ENCODE peak calls at places on chromosomes 13 and 19, in eight cellular contexts. F is ascending aorta, T is H1, N is mesendoderm, U is transverse colon, B is right lobe of liver, L is heart left ventricle, Q is thoracic aorta. J is an unnamed sample. For H3K4me1, the result is how much of the 10 kb centered on the place peaks cover.

GRCh38 chr19:31233288-31233687 is 115.9 kb downstream of the TSHZ3 start:
- DNase-seq in B (no peak), F (no peak), L (no peak), N (no peak), U (no peak), T (no peak), Q (no peak), J (no peak)

GRCh38 chr19:39874404-39874803 is 28.2 kb upstream of the FBL start:
- DNase-seq in Q (no peak), U (no peak), N (no peak), L (no peak), T (no peak), B (no peak), F (no peak), J (no peak)

GRCh38 chr19:44592451-44592890 is 20.9 kb upstream of the IGSF23 start:
- DNase-seq in B (no peak), F (no peak), T (no peak), N (peak), Q (no peak), U (no peak), L (peak), J (no peak)

GRCh38 chr13:114212096-114212495 is 22.6 kb upstream of the CDC16 start:
- DNase-seq in L (no peak), N (peak), T (no peak), B (no peak), U (no peak), Q (no peak), F (no peak), J (no peak)

GRCh38 chr13:22243519-22244197 is 572.8 kb downstream of the FGF9 start:
- DNase-seq in L (no peak), Q (no peak), U (no peak), T (no peak), F (no peak), B (no peak), N (peak), J (no peak)

GRCh38 chr19:38417544-38418506 is 8.2 kb downstream of the RASGRP4 start:
- DNase-seq in Q (no peak), T (no peak), L (peak), N (peak), B (peak), F (peak), U (peak), J (peak)

GRCh38 chr13:42762251-42762650 is 19.1 kb upstream of the FAM216B start:
- DNase-seq in F (no peak), U (no peak), Q (no peak), L (no peak), B (no peak), T (no peak), N (peak), J (no peak)

GRCh38 chr19:50173144-50173543 is 10.1 kb upstream of the IZUMO2 start:
- DNase-seq in U (peak), L (no peak), F (no peak), N (peak), Q (no peak), T (no peak), B (no peak), J (no peak)

GRCh38 chr13:111216166-111216960 is 101.3 kb downstream of the ARHGEF7 start:
- DNase-seq in F (peak), N (peak), T (no peak), U (peak), Q (no peak), B (no peak), L (peak), J (peak)

GRCh38 chr13:70812481-70812880 is 704.2 kb upstream of the KLHL1 start:
- DNase-seq in F (no peak), U (no peak), N (no peak), Q (no peak), T (no peak), B (no peak), L (no peak), J (no peak)

GRCh38 chr19:13781547-13781946 is 7.3 kb downstream of the C19orf53 start:
- DNase-seq in N (peak), F (peak), U (peak), Q (peak), T (no peak), B (no peak), L (peak), J (peak)

GRCh38 chr13:48533207-48533499 is 273 bp upstream of the RCBTB2 start:
- DNase-seq in U (no peak), T (no peak), N (no peak), B (no peak), F (no peak), L (no peak), Q (no peak), J (no peak)

GRCh38 chr19:50313812-50314536 is 15.2 kb downstream of the KCNC3 start:
- DNase-seq in Q (no peak), B (no peak), T (no peak), U (no peak), F (no peak), L (no peak), N (peak), J (no peak)

GRCh38 chr13:95858286-95859075 is 181.5 kb downstream of the DNAJC3 start:
- DNase-seq in T (no peak), L (no peak), U (no peak), F (no peak), Q (no peak), B (no peak), N (peak), J (no peak)

GRCh38 chr13:84651288-84651687 is 769.0 kb upstream of the SLITRK1 start:
- DNase-seq in B (no peak), Q (no peak), N (peak), L (peak), U (no peak), T (no peak), F (no peak), J (no peak)

GRCh38 chr13:27309967-27310598 is 39.5 kb downstream of the RASL11A start:
- DNase-seq in N (peak), T (no peak), F (no peak), Q (no peak), L (no peak), U (no peak), B (no peak), J (no peak)

GRCh38 chr13:112679381-112679780 is 10.5 kb upstream of the ATP11A start:
- DNase-seq in F (peak), N (no peak), B (no peak), L (no peak), T (no peak), Q (no peak), U (no peak), J (no peak)

GRCh38 chr19:38047641-38048040 is 140.6 kb downstream of the SIPA1L3 start:
- DNase-seq in Q (no peak), B (no peak), T (no peak), N (no peak), F (no peak), L (no peak), U (no peak), J (no peak)

GRCh38 chr19:30679789-30680188 is 307.6 kb downstream of the ZNF536 start:
- DNase-seq in Q (no peak), U (no peak), N (no peak), T (no peak), F (no peak), B (no peak), L (no peak), J (no peak)

GRCh38 chr19:12785431-12786011 is 5.8 kb upstream of the JUNB start:
- DNase-seq in N (no peak), Q (no peak), T (no peak), U (peak), F (peak), L (peak), B (no peak), J (no peak)

GRCh38 chr19:45781282-45782161 is 768 bp downstream of the DMPK start:
- DNase-seq in F (no peak), L (peak), B (peak), Q (no peak), U (peak), N (no peak), T (no peak), J (peak)

GRCh38 chr13:24625870-24626419 is 54.3 kb upstream of the ATP12A start:
- DNase-seq in U (no peak), N (no peak), B (no peak), T (no peak), Q (no peak), F (no peak), L (no peak), J (no peak)

GRCh38 chr13:111116830-111117229 is 1.7 kb downstream of the ARHGEF7 start:
- DNase-seq in B (no peak), U (no peak), L (no peak), T (no peak), F (no peak), Q (no peak), N (no peak), J (no peak)

GRCh38 chr13:49305824-49306425 is 58.2 kb downstream of the CDADC1 start:
- DNase-seq in F (peak), L (no peak), Q (no peak), B (no peak), T (no peak), U (no peak), N (no peak), J (no peak)

GRCh38 chr13:98155475-98156111 is 12.7 kb downstream of the FARP1 start:
- DNase-seq in U (no peak), B (no peak), N (no peak), F (no peak), L (no peak), T (no peak), Q (no peak), J (peak)

GRCh38 chr13:64778002-64778401 is 2452.1 kb downstream of the PCDH9 start:
- DNase-seq in F (no peak), U (no peak), T (no peak), B (no peak), L (no peak), Q (no peak), N (peak), J (no peak)

GRCh38 chr19:11142528-11143171 is 12.9 kb downstream of the SPC24 start:
- DNase-seq in F (peak), U (peak), T (no peak), B (peak), L (peak), N (peak), Q (peak), J (peak)
- H3K4me3 ChIP-seq in F (peak), U (no peak), T (no peak), B (no peak), L (no peak), N (no peak), Q (peak), J (no peak)

DNA sequence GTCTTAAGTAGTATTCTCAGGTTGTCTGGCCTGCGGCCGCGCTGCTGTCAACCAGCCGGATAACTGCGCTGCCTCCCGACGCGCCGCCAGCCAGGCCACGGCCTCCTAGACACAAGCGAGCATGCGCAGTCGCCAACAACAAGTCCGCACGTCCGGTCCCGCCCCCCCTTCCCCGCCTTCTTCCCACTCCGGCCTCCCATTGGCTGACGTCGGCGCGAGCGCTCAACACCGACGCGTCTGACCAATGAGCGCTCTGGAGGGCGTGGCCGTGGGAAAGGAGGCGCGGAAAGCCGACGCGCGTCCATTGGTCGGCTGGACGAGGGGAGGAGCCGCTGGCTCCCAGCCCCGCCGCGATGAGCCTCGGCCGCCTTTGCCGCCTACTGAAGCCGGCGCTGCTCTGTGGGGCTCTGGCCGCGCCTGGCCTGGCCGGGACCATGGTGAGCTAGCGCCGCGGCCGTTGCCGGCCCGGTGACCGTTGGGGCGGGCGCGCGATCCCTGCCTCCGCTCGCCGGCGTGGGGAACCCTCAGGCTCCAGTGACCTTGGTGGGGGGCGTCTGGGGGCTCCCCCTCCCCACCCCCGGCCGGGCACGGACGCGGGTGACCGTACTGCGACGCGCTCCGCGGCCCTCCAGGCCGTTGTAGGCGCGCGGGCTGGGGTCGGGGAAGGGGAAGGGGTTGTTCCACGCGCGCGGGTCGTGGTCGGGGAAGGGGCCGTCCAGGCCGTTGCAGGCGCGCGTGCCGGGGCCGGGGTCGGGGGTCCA is at the start of gene GPX4:
- DNase-seq in T (peak), N (peak), L (peak), U (peak), B (peak), F (peak), Q (peak), J (peak)
- H3K27ac ChIP-seq in T (peak), N (peak), L (peak), U (peak), B (peak), F (peak), Q (peak), J (peak)

DNA sequence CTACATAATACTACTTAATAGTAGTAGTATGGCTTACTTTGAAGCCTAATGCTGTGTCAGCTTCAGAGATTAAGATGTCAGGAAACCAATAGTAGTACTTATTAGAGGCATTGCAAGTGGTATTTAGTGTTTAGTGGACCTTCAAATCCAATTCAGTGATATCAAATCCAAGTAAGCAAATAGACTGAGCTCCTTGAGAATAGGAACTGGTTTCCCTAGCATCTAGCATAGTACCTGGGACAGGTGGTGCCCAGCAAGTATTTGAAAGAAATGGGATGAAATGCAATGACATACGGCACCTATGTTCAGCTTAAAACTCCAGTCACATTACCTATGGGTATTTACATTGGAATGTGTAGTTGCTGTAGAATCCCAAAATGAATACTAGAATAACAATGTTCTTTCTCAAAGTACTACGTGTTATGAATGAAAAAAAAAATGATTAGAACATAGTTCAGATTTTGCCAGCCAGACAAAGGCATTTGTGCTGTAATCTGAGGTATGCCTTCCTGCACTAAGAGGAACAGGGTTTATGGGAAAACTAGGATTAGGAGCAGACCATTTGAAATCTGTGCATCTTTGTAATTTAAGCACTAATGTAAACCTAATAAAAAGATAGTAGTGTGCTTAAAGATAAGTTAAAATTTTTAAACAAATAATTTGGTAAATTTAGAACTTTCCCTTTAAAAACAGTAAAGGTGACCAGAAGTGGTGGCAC is 17.1 kb downstream of the LSM14A start:
- DNase-seq in Q (no peak), T (no peak), N (no peak), B (no peak), L (no peak), F (no peak), U (no peak), J (no peak)
- H3K4me1 ChIP-seq in Q (under half), T (under half), N (under half), B (under half), L (under half), F (under half), U (under half), J (half or more)

GRCh38 chr13:41004875-41005693 is 14.0 kb downstream of the ELF1 start:
- DNase-seq in U (no peak), N (no peak), L (no peak), B (no peak), Q (no peak), F (no peak), T (no peak), J (no peak)
- H3K4me3 ChIP-seq in U (no peak), N (no peak), L (no peak), B (no peak), Q (no peak), F (no peak), T (no peak), J (no peak)

GRCh38 chr13:76888421-76888820 is 2.2 kb upstream of the KCTD12 start:
- DNase-seq in N (no peak), Q (no peak), L (no peak), B (no peak), F (no peak), T (no peak), U (no peak), J (no peak)
- H3K27ac ChIP-seq in N (no peak), Q (no peak), L (no peak), B (no peak), F (no peak), T (no peak), U (no peak), J (no peak)

J was measured in adrenal gland.